ENCODE peak calls at places on chromosomes 12 and 14, in eight cellular contexts. One of them, this sample, is unnamed.

GRCh38 chr12:104793280-104793679 is 164.8 kb downstream of the SLC41A2 start:
- DNase-seq in C1 segment of cervical spinal cord: no peak
- DNase-seq in substantia nigra: no peak
- DNase-seq in posterior cingulate gyrus: no peak
- DNase-seq in GM12892: no peak
- DNase-seq in stimulated activated CD4-positive, alpha-beta T cell treated with anti-CD3 and anti-CD28 coated beads, Interleukin-1b, Interleukin-23, amount 100 ng/mL, for 24 hours: no peak
- DNase-seq in psoas muscle: no peak
- DNase-seq in activated CD4-positive, alpha-beta T cell treated with anti-CD3 and anti-CD28 coated beads, Interleukin-2, amount 50 U/mL, for 48 hours: no peak
- DNase-seq in this sample: no peak

GRCh38 chr14:92626041-92626440 is 112.5 kb downstream of the RIN3 start:
- DNase-seq in C1 segment of cervical spinal cord: no peak
- DNase-seq in substantia nigra: no peak
- DNase-seq in posterior cingulate gyrus: no peak
- DNase-seq in GM12892: no peak
- DNase-seq in stimulated activated CD4-positive, alpha-beta T cell treated with anti-CD3 and anti-CD28 coated beads, Interleukin-1b, Interleukin-23, amount 100 ng/mL, for 24 hours: no peak
- DNase-seq in psoas muscle: no peak
- DNase-seq in activated CD4-positive, alpha-beta T cell treated with anti-CD3 and anti-CD28 coated beads, Interleukin-2, amount 50 U/mL, for 48 hours: no peak
- DNase-seq in this sample: no peak

GRCh38 chr14:23438130-23438893 is 2.9 kb upstream of the MYH7 start:
- DNase-seq in C1 segment of cervical spinal cord: no peak
- DNase-seq in substantia nigra: no peak
- DNase-seq in posterior cingulate gyrus: no peak
- DNase-seq in GM12892: no peak
- DNase-seq in stimulated activated CD4-positive, alpha-beta T cell treated with anti-CD3 and anti-CD28 coated beads, Interleukin-1b, Interleukin-23, amount 100 ng/mL, for 24 hours: no peak
- DNase-seq in psoas muscle: peak
- DNase-seq in activated CD4-positive, alpha-beta T cell treated with anti-CD3 and anti-CD28 coated beads, Interleukin-2, amount 50 U/mL, for 48 hours: no peak
- DNase-seq in this sample: no peak

GRCh38 chr14:82153689-82154088 is 620.0 kb upstream of the SEL1L start:
- DNase-seq in C1 segment of cervical spinal cord: no peak
- DNase-seq in substantia nigra: no peak
- DNase-seq in posterior cingulate gyrus: no peak
- DNase-seq in GM12892: no peak
- DNase-seq in stimulated activated CD4-positive, alpha-beta T cell treated with anti-CD3 and anti-CD28 coated beads, Interleukin-1b, Interleukin-23, amount 100 ng/mL, for 24 hours: no peak
- DNase-seq in psoas muscle: no peak
- DNase-seq in activated CD4-positive, alpha-beta T cell treated with anti-CD3 and anti-CD28 coated beads, Interleukin-2, amount 50 U/mL, for 48 hours: no peak
- DNase-seq in this sample: no peak

GRCh38 chr12:76274699-76275098 is 73.5 kb downstream of the BBS10 start:
- DNase-seq in C1 segment of cervical spinal cord: no peak
- DNase-seq in substantia nigra: no peak
- DNase-seq in posterior cingulate gyrus: no peak
- DNase-seq in GM12892: no peak
- DNase-seq in stimulated activated CD4-positive, alpha-beta T cell treated with anti-CD3 and anti-CD28 coated beads, Interleukin-1b, Interleukin-23, amount 100 ng/mL, for 24 hours: no peak
- DNase-seq in psoas muscle: no peak
- DNase-seq in activated CD4-positive, alpha-beta T cell treated with anti-CD3 and anti-CD28 coated beads, Interleukin-2, amount 50 U/mL, for 48 hours: peak
- DNase-seq in this sample: no peak

GRCh38 chr12:89326260-89327040 is 25.9 kb downstream of the DUSP6 start:
- DNase-seq in C1 segment of cervical spinal cord: no peak
- DNase-seq in substantia nigra: no peak
- DNase-seq in posterior cingulate gyrus: no peak
- DNase-seq in GM12892: no peak
- DNase-seq in stimulated activated CD4-positive, alpha-beta T cell treated with anti-CD3 and anti-CD28 coated beads, Interleukin-1b, Interleukin-23, amount 100 ng/mL, for 24 hours: no peak
- DNase-seq in psoas muscle: no peak
- DNase-seq in activated CD4-positive, alpha-beta T cell treated with anti-CD3 and anti-CD28 coated beads, Interleukin-2, amount 50 U/mL, for 48 hours: no peak
- DNase-seq in this sample: no peak

GRCh38 chr14:75303415-75303814 is 24.8 kb downstream of the FOS start:
- DNase-seq in C1 segment of cervical spinal cord: peak
- DNase-seq in substantia nigra: peak
- DNase-seq in posterior cingulate gyrus: peak
- DNase-seq in GM12892: peak
- DNase-seq in stimulated activated CD4-positive, alpha-beta T cell treated with anti-CD3 and anti-CD28 coated beads, Interleukin-1b, Interleukin-23, amount 100 ng/mL, for 24 hours: peak
- DNase-seq in psoas muscle: peak
- DNase-seq in activated CD4-positive, alpha-beta T cell treated with anti-CD3 and anti-CD28 coated beads, Interleukin-2, amount 50 U/mL, for 48 hours: peak
- DNase-seq in this sample: no peak

GRCh38 chr12:2691001-2691339 is 103.8 kb upstream of the FKBP4 start:
- DNase-seq in C1 segment of cervical spinal cord: no peak
- DNase-seq in substantia nigra: no peak
- DNase-seq in posterior cingulate gyrus: no peak
- DNase-seq in GM12892: no peak
- DNase-seq in stimulated activated CD4-positive, alpha-beta T cell treated with anti-CD3 and anti-CD28 coated beads, Interleukin-1b, Interleukin-23, amount 100 ng/mL, for 24 hours: no peak
- DNase-seq in psoas muscle: no peak
- DNase-seq in activated CD4-positive, alpha-beta T cell treated with anti-CD3 and anti-CD28 coated beads, Interleukin-2, amount 50 U/mL, for 48 hours: peak
- DNase-seq in this sample: no peak

GRCh38 chr12:124802361-124802760 is 61.3 kb downstream of the SCARB1 start:
- DNase-seq in C1 segment of cervical spinal cord: no peak
- DNase-seq in substantia nigra: no peak
- DNase-seq in posterior cingulate gyrus: no peak
- DNase-seq in GM12892: no peak
- DNase-seq in stimulated activated CD4-positive, alpha-beta T cell treated with anti-CD3 and anti-CD28 coated beads, Interleukin-1b, Interleukin-23, amount 100 ng/mL, for 24 hours: no peak
- DNase-seq in psoas muscle: no peak
- DNase-seq in activated CD4-positive, alpha-beta T cell treated with anti-CD3 and anti-CD28 coated beads, Interleukin-2, amount 50 U/mL, for 48 hours: no peak
- DNase-seq in this sample: no peak

GRCh38 chr12:75781532-75782046 is 250.0 kb downstream of the PHLDA1 start:
- DNase-seq in C1 segment of cervical spinal cord: no peak
- DNase-seq in substantia nigra: no peak
- DNase-seq in posterior cingulate gyrus: no peak
- DNase-seq in GM12892: no peak
- DNase-seq in stimulated activated CD4-positive, alpha-beta T cell treated with anti-CD3 and anti-CD28 coated beads, Interleukin-1b, Interleukin-23, amount 100 ng/mL, for 24 hours: no peak
- DNase-seq in psoas muscle: no peak
- DNase-seq in activated CD4-positive, alpha-beta T cell treated with anti-CD3 and anti-CD28 coated beads, Interleukin-2, amount 50 U/mL, for 48 hours: no peak
- DNase-seq in this sample: no peak

GRCh38 chr12:49888461-49889151 is 15.1 kb downstream of the FAIM2 start:
- DNase-seq in C1 segment of cervical spinal cord: no peak
- DNase-seq in substantia nigra: no peak
- DNase-seq in posterior cingulate gyrus: no peak
- DNase-seq in GM12892: no peak
- DNase-seq in stimulated activated CD4-positive, alpha-beta T cell treated with anti-CD3 and anti-CD28 coated beads, Interleukin-1b, Interleukin-23, amount 100 ng/mL, for 24 hours: no peak
- DNase-seq in psoas muscle: no peak
- DNase-seq in activated CD4-positive, alpha-beta T cell treated with anti-CD3 and anti-CD28 coated beads, Interleukin-2, amount 50 U/mL, for 48 hours: no peak
- DNase-seq in this sample: no peak

GRCh38 chr12:13834241-13834640 is 147.2 kb downstream of the GRIN2B start:
- DNase-seq in C1 segment of cervical spinal cord: no peak
- DNase-seq in substantia nigra: no peak
- DNase-seq in posterior cingulate gyrus: no peak
- DNase-seq in GM12892: no peak
- DNase-seq in stimulated activated CD4-positive, alpha-beta T cell treated with anti-CD3 and anti-CD28 coated beads, Interleukin-1b, Interleukin-23, amount 100 ng/mL, for 24 hours: no peak
- DNase-seq in psoas muscle: no peak
- DNase-seq in activated CD4-positive, alpha-beta T cell treated with anti-CD3 and anti-CD28 coated beads, Interleukin-2, amount 50 U/mL, for 48 hours: no peak
- DNase-seq in this sample: no peak

GRCh38 chr12:41188058-41188840 is at the start of gene PDZRN4:
- DNase-seq in C1 segment of cervical spinal cord: peak
- DNase-seq in substantia nigra: no peak
- DNase-seq in posterior cingulate gyrus: peak
- DNase-seq in GM12892: no peak
- DNase-seq in stimulated activated CD4-positive, alpha-beta T cell treated with anti-CD3 and anti-CD28 coated beads, Interleukin-1b, Interleukin-23, amount 100 ng/mL, for 24 hours: no peak
- DNase-seq in psoas muscle: peak
- DNase-seq in activated CD4-positive, alpha-beta T cell treated with anti-CD3 and anti-CD28 coated beads, Interleukin-2, amount 50 U/mL, for 48 hours: no peak
- DNase-seq in this sample: no peak

GRCh38 chr14:74596747-74597456 is 15.1 kb downstream of the LTBP2 start:
- DNase-seq in C1 segment of cervical spinal cord: no peak
- DNase-seq in substantia nigra: no peak
- DNase-seq in posterior cingulate gyrus: no peak
- DNase-seq in GM12892: no peak
- DNase-seq in stimulated activated CD4-positive, alpha-beta T cell treated with anti-CD3 and anti-CD28 coated beads, Interleukin-1b, Interleukin-23, amount 100 ng/mL, for 24 hours: no peak
- DNase-seq in psoas muscle: peak
- DNase-seq in activated CD4-positive, alpha-beta T cell treated with anti-CD3 and anti-CD28 coated beads, Interleukin-2, amount 50 U/mL, for 48 hours: no peak
- DNase-seq in this sample: no peak

GRCh38 chr12:51421266-51421884 is 3.3 kb upstream of the SLC4A8 start:
- DNase-seq in C1 segment of cervical spinal cord: peak
- DNase-seq in substantia nigra: peak
- DNase-seq in posterior cingulate gyrus: peak
- DNase-seq in GM12892: no peak
- DNase-seq in stimulated activated CD4-positive, alpha-beta T cell treated with anti-CD3 and anti-CD28 coated beads, Interleukin-1b, Interleukin-23, amount 100 ng/mL, for 24 hours: peak
- DNase-seq in psoas muscle: no peak
- DNase-seq in activated CD4-positive, alpha-beta T cell treated with anti-CD3 and anti-CD28 coated beads, Interleukin-2, amount 50 U/mL, for 48 hours: peak
- DNase-seq in this sample: no peak

GRCh38 chr12:109910969-109911348 is 10.9 kb downstream of the TCHP start:
- DNase-seq in C1 segment of cervical spinal cord: no peak
- DNase-seq in substantia nigra: no peak
- DNase-seq in posterior cingulate gyrus: no peak
- DNase-seq in GM12892: no peak
- DNase-seq in stimulated activated CD4-positive, alpha-beta T cell treated with anti-CD3 and anti-CD28 coated beads, Interleukin-1b, Interleukin-23, amount 100 ng/mL, for 24 hours: no peak
- DNase-seq in psoas muscle: no peak
- DNase-seq in activated CD4-positive, alpha-beta T cell treated with anti-CD3 and anti-CD28 coated beads, Interleukin-2, amount 50 U/mL, for 48 hours: peak
- DNase-seq in this sample: no peak

GRCh38 chr14:65910108-65910507 is 497.6 kb downstream of the FUT8 start:
- DNase-seq in C1 segment of cervical spinal cord: no peak
- DNase-seq in substantia nigra: no peak
- DNase-seq in posterior cingulate gyrus: no peak
- DNase-seq in GM12892: no peak
- DNase-seq in stimulated activated CD4-positive, alpha-beta T cell treated with anti-CD3 and anti-CD28 coated beads, Interleukin-1b, Interleukin-23, amount 100 ng/mL, for 24 hours: no peak
- DNase-seq in psoas muscle: no peak
- DNase-seq in activated CD4-positive, alpha-beta T cell treated with anti-CD3 and anti-CD28 coated beads, Interleukin-2, amount 50 U/mL, for 48 hours: no peak
- DNase-seq in this sample: no peak

GRCh38 chr14:22427771-22428228 is 161.2 kb downstream of the DAD1 start:
- DNase-seq in C1 segment of cervical spinal cord: no peak
- DNase-seq in substantia nigra: no peak
- DNase-seq in posterior cingulate gyrus: no peak
- DNase-seq in GM12892: no peak
- DNase-seq in stimulated activated CD4-positive, alpha-beta T cell treated with anti-CD3 and anti-CD28 coated beads, Interleukin-1b, Interleukin-23, amount 100 ng/mL, for 24 hours: no peak
- DNase-seq in psoas muscle: no peak
- DNase-seq in activated CD4-positive, alpha-beta T cell treated with anti-CD3 and anti-CD28 coated beads, Interleukin-2, amount 50 U/mL, for 48 hours: no peak
- DNase-seq in this sample: no peak

GRCh38 chr12:49133014-49133413 is 1.8 kb upstream of the TUBA1B start:
- DNase-seq in C1 segment of cervical spinal cord: no peak
- DNase-seq in substantia nigra: no peak
- DNase-seq in posterior cingulate gyrus: no peak
- DNase-seq in GM12892: no peak
- DNase-seq in stimulated activated CD4-positive, alpha-beta T cell treated with anti-CD3 and anti-CD28 coated beads, Interleukin-1b, Interleukin-23, amount 100 ng/mL, for 24 hours: no peak
- DNase-seq in psoas muscle: no peak
- DNase-seq in activated CD4-positive, alpha-beta T cell treated with anti-CD3 and anti-CD28 coated beads, Interleukin-2, amount 50 U/mL, for 48 hours: no peak
- DNase-seq in this sample: no peak